ENCODE peak calls at places on chromosomes 4 and X, in six cellular contexts. Y is CD8-positive, alpha-beta T cell; S is naive thymus-derived CD4-positive, alpha-beta T cell; T is NB4; R is NCI-H1417; P is PC-3. I is an unnamed sample.

GRCh38 chrX:101417190-101417589 is 9.2 kb downstream of the HNRNPH2 start:
- DNase-seq in T (no peak), P (no peak), S (no peak), Y (no peak), R (no peak), I (no peak)

GRCh38 chrX:35890699-35891098 is 28.8 kb upstream of the CFAP47 start:
- DNase-seq in R (peak), P (peak), S (peak), T (peak), Y (no peak), I (peak)

GRCh38 chrX:21905976-21906375 is 34.5 kb upstream of the SMS start:
- DNase-seq in Y (no peak), R (no peak), T (no peak), P (no peak), S (no peak), I (no peak)

GRCh38 chr4:130361616-130362015 is 1265.7 kb downstream of the C4orf33 start:
- DNase-seq in R (no peak), P (no peak), S (no peak), Y (no peak), T (no peak), I (no peak)

GRCh38 chrX:104372547-104372946 is 117.8 kb upstream of the ESX1 start:
- DNase-seq in R (no peak), T (no peak), Y (no peak), S (no peak), P (no peak), I (no peak)

GRCh38 chrX:69037786-69038185 is 127.5 kb downstream of the PJA1 start:
- DNase-seq in R (no peak), Y (no peak), S (no peak), P (no peak), T (no peak), I (no peak)

GRCh38 chrX:88558421-88558820 is 188.6 kb upstream of the CPXCR1 start:
- DNase-seq in Y (no peak), T (no peak), R (no peak), S (no peak), P (no peak), I (no peak)

GRCh38 chr4:73836373-73837269 is at the start of gene CXCL6:
- DNase-seq in S (no peak), T (peak), R (peak), Y (no peak), P (peak), I (no peak)

GRCh38 chr4:7719354-7720174 is 220.1 kb downstream of the AFAP1 start:
- DNase-seq in Y (peak), R (peak), T (peak), P (peak), S (peak), I (no peak)

GRCh38 chr4:53436251-53436650 is 58.8 kb downstream of the FIP1L1 start:
- DNase-seq in Y (no peak), S (no peak), T (no peak), R (no peak), P (no peak), I (no peak)

GRCh38 chr4:147518846-147519767 is 38.2 kb downstream of the EDNRA start:
- DNase-seq in S (peak), T (peak), R (peak), P (peak), Y (peak), I (peak)

GRCh38 chr4:73944061-73944875 is 37.6 kb downstream of the PF4 start:
- DNase-seq in R (no peak), Y (no peak), P (no peak), S (no peak), T (no peak), I (no peak)

GRCh38 chrX:92209936-92210335 is 430.8 kb downstream of the PCDH11X start:
- DNase-seq in T (no peak), P (no peak), Y (no peak), R (no peak), S (no peak), I (no peak)

GRCh38 chr4:174265917-174266316 is 17.6 kb downstream of the FBXO8 start:
- DNase-seq in R (peak), Y (no peak), T (no peak), P (no peak), S (no peak), I (no peak)

GRCh38 chrX:63511361-63511760 is 160.2 kb upstream of the SPIN4 start:
- DNase-seq in Y (no peak), T (no peak), S (no peak), P (no peak), R (no peak), I (no peak)

GRCh38 chr4:84597450-84597849 is 14.5 kb downstream of the CDS1 start:
- DNase-seq in T (no peak), P (peak), R (no peak), Y (no peak), S (no peak), I (no peak)

GRCh38 chrX:120560405-120560841 is 339 bp downstream of the CUL4B start:
- DNase-seq in S (no peak), T (peak), Y (peak), R (no peak), P (peak), I (no peak)

GRCh38 chrX:15749642-15750610 is 11.9 kb downstream of the CA5B start:
- DNase-seq in T (no peak), P (no peak), Y (no peak), R (no peak), S (peak), I (no peak)

GRCh38 chr4:137678796-137679195 is 146.5 kb upstream of the PCDH18 start:
- DNase-seq in P (peak), R (no peak), T (peak), Y (no peak), S (no peak), I (peak)

GRCh38 chr4:107148922-107149321 is 112.8 kb upstream of the DKK2 start:
- DNase-seq in P (no peak), R (no peak), Y (no peak), T (no peak), S (no peak), I (no peak)

GRCh38 chr4:3406431-3406830 is 35.3 kb upstream of the HGFAC start:
- DNase-seq in S (no peak), P (no peak), R (no peak), T (no peak), Y (no peak), I (no peak)

GRCh38 chr4:184168406-184169019 is 49.2 kb downstream of the ENPP6 start:
- DNase-seq in P (peak), S (peak), T (peak), Y (peak), R (peak), I (peak)

GRCh38 chr4:94641702-94642560 is 115.8 kb upstream of the BMPR1B start:
- DNase-seq in Y (no peak), S (no peak), P (peak), T (no peak), R (no peak), I (no peak)

GRCh38 chr4:44447563-44448504 is 775 bp downstream of the KCTD8 start:
- DNase-seq in Y (no peak), R (peak), T (no peak), S (no peak), P (peak), I (no peak)

GRCh38 chr4:109873791-109874514 is 26.0 kb downstream of the LRIT3 start:
- DNase-seq in R (no peak), P (peak), S (no peak), T (no peak), Y (no peak), I (no peak)

GRCh38 chrX:12441376-12442128 is 303.3 kb downstream of the FRMPD4 start:
- DNase-seq in P (peak), T (no peak), Y (no peak), S (no peak), R (no peak), I (no peak)

GRCh38 chr4:124943938-124944337 is 231.4 kb upstream of the ANKRD50 start:
- DNase-seq in R (no peak), S (no peak), P (no peak), Y (no peak), T (peak), I (peak)

GRCh38 chrX:38717871-38718270 is 83.4 kb upstream of the MID1IP1 start:
- DNase-seq in P (peak), R (no peak), T (peak), Y (no peak), S (no peak), I (peak)

GRCh38 chrX:109268340-109268739 is 213.5 kb downstream of the GUCY2F start:
- DNase-seq in P (no peak), Y (no peak), T (no peak), S (no peak), R (no peak), I (no peak)

GRCh38 chrX:115562492-115562872 is 1.5 kb downstream of the PLS3 start:
- DNase-seq in S (no peak), Y (no peak), R (no peak), T (no peak), P (peak), I (no peak)

GRCh38 chr4:183504930-183505555 is at the start of gene ING2:
- DNase-seq in R (peak), Y (no peak), T (no peak), P (no peak), S (no peak), I (peak)

GRCh38 chr4:76035799-76036389 is at the start of gene CXCL11:
- DNase-seq in T (no peak), P (no peak), Y (no peak), S (no peak), R (no peak), I (no peak)

GRCh38 chrX:9483376-9483775 is 18.5 kb downstream of the TBL1X start:
- DNase-seq in P (no peak), Y (no peak), T (no peak), S (no peak), R (no peak), I (no peak)